ENCODE peak calls at places on chromosome X, in nine cellular contexts. T, U, C, K, D, N, S, B and F are unnamed samples.
A peak's percentile ranks its signal among the peaks of the same experiment; 100 is the strongest.

GRCh38 chrX:31123335-31123734 is 51.5 kb upstream of the FTHL17 start:
- DNase-seq in K (no peak), B (no peak), T (no peak), N (no peak), S (no peak), C (no peak), D (no peak), U (no peak), F (no peak)

GRCh38 chrX:2462780-2463179 is 38.0 kb downstream of the DHRSX start:
- DNase-seq in K (no peak), T (no peak), S (no peak), U (no peak), D (no peak), C (no peak), B (no peak), N (no peak), F (no peak)

GRCh38 chrX:13747836-13748235 is 13.3 kb downstream of the OFD1 start:
- DNase-seq in U (peak; percentile 60), N (no peak), K (peak; percentile 76), S (peak; percentile 67), D (no peak), C (peak; percentile 78), T (peak; percentile 39), B (peak; percentile 18), F (no peak)

GRCh38 chrX:108087792-108088191 is 3.5 kb downstream of the PSMD10 start:
- DNase-seq in S (no peak), D (no peak), N (no peak), C (no peak), K (no peak), U (no peak), T (no peak), B (no peak), F (no peak)

GRCh38 chrX:139930923-139931645 is 1.8 kb downstream of the ATP11C start:
- DNase-seq in D (peak; percentile 14), T (no peak), N (peak; percentile 8), B (no peak), U (peak; percentile 22), K (no peak), C (peak; percentile 22), S (no peak), F (no peak)

GRCh38 chrX:66728818-66729271 is 90.0 kb upstream of the EDA2R start:
- DNase-seq in C (peak; percentile 79), U (peak; percentile 74), K (peak; percentile 59), T (peak; percentile 63), N (peak; percentile 50), S (peak; percentile 71), B (peak; percentile 16), D (peak; percentile 26), F (no peak)

GRCh38 chrX:150202641-150203248 is 160.4 kb upstream of the MAMLD1 start:
- DNase-seq in S (peak; percentile 85), T (peak; percentile 50), N (no peak), B (no peak), D (no peak), U (no peak), K (peak; percentile 63), C (peak; percentile 92), F (peak; percentile 75)

GRCh38 chrX:99914676-99915075 is 495.4 kb downstream of the PCDH19 start:
- DNase-seq in N (no peak), B (no peak), S (no peak), C (no peak), T (no peak), D (no peak), U (no peak), K (no peak), F (no peak)

GRCh38 chrX:47643926-47644325 is 6.4 kb downstream of the ELK1 start:
- DNase-seq in D (no peak), S (peak; percentile 24), K (peak; percentile 47), C (peak; percentile 59), N (no peak), T (no peak), B (no peak), U (peak; percentile 51), F (no peak)

GRCh38 chrX:34585561-34585960 is 71.5 kb downstream of the TMEM47 start:
- DNase-seq in N (no peak), K (no peak), C (peak; percentile 16), U (no peak), D (no peak), B (no peak), T (no peak), S (no peak), F (no peak)
- TF ChIP-seq CTCF in N (no peak), K (no peak), C (no peak), U (no peak), D (no peak), B (no peak), T (no peak), S (no peak), F (no peak)

DNA sequence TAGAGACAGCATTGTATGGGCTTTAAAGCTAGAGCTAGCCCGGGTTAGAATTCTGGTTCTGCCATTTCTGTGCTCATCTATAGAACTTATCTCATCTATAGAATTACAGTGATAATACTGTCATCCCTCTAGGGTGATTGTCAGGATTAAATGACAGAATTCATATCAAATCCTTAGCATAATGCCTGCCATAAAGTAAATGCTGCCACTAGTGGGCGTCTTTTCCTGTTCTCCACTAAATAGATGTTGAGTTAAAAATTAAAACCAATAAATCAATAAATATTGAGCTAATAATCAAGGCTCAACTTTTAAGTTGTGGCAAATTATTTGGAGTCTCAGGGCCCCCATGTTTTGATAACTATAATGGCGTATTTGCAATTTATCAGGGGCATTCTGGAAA is 19.7 kb downstream of the GRIA3 start:
- DNase-seq in S (no peak), U (no peak), D (no peak), T (no peak), B (no peak), K (no peak), N (no peak), C (no peak), F (no peak)
- TF ChIP-seq CTCF in S (no peak), U (no peak), D (no peak), T (no peak), B (no peak), K (no peak), N (peak; percentile 22), C (no peak), F (no peak)

DNA sequence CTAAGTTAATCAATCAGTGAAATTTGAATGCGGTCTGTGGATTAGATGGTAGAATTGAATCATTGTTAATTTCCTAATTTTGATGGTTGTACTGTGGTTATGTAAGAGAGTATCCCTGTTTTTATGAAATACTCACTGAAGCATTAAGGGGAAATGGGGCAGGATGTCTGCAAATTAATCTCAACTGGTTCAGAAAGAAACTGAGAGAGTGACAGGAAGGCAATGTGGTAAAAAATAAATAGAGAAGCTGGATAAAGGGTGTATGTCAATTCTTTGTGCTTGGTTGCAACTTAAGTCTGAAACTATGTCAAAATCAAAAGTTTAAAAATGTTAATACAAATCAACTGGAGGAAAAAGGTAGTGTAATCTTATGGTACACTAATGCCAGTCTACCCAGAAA is 83.0 kb downstream of the DLG3 start:
- DNase-seq in N (no peak), B (no peak), D (no peak), U (no peak), C (no peak), K (no peak), S (no peak), T (no peak), F (no peak)
- TF ChIP-seq CTCF in N (no peak), B (no peak), D (no peak), U (no peak), C (no peak), K (no peak), S (no peak), T (no peak), F (no peak)

GRCh38 chrX:18984381-18985185 is 669 bp upstream of the PHKA2 start:
- DNase-seq in N (peak; percentile 58), B (peak; percentile 76), S (peak; percentile 65), U (peak; percentile 82), K (peak; percentile 52), T (peak; percentile 55), C (peak; percentile 76), D (peak; percentile 86), F (peak; percentile 75)
- TF ChIP-seq CTCF in N (peak; percentile 56), B (peak; percentile 25), S (peak; percentile 40), U (peak; percentile 46), K (peak; percentile 22), T (peak; percentile 68), C (peak; percentile 52), D (peak; percentile 32), F (peak; percentile 51)

GRCh38 chrX:38165023-38165422 is 55.6 kb downstream of the SRPX start:
- DNase-seq in K (no peak), C (no peak), U (no peak), N (no peak), S (no peak), T (no peak), B (no peak), D (no peak), F (no peak)
- TF ChIP-seq CTCF in K (no peak), C (no peak), U (no peak), N (no peak), S (no peak), T (no peak), B (no peak), D (no peak), F (no peak)

GRCh38 chrX:22220941-22221340 is 51.8 kb upstream of the CBLL2 start:
- DNase-seq in K (peak; percentile 88), U (no peak), N (no peak), C (peak; percentile 79), T (peak; percentile 83), D (no peak), S (peak; percentile 45), B (no peak), F (no peak)
- TF ChIP-seq CTCF in K (no peak), U (no peak), N (no peak), C (no peak), T (no peak), D (no peak), S (no peak), B (no peak), F (no peak)

GRCh38 chrX:54808109-54808604 is 612 bp downstream of the MAGED2 start:
- DNase-seq in C (no peak), S (peak; percentile 28), B (peak; percentile 80), N (peak; percentile 57), T (no peak), K (no peak), D (peak; percentile 64), U (peak; percentile 86), F (no peak)
- TF ChIP-seq CTCF in C (no peak), S (no peak), B (no peak), N (no peak), T (no peak), K (no peak), D (no peak), U (no peak), F (no peak)